ENCODE peak calls at places on chromosomes 5 and 9, in six cellular contexts. One of them, this sample, is unnamed.

GRCh38 chr5:130135506-130135905 is 231.2 kb downstream of the CHSY3 start:
- DNase-seq in adrenal gland: no peak
- DNase-seq in sciatic nerve: no peak
- DNase-seq in T1000: no peak
- DNase-seq in fibroblast of the conjunctiva: peak; percentile 51
- DNase-seq in left ventricle myocardium inferior: no peak
- DNase-seq in this sample: no peak

GRCh38 chr9:98533132-98533531 is 175.6 kb downstream of the GABBR2 start:
- DNase-seq in adrenal gland: no peak
- DNase-seq in sciatic nerve: no peak
- DNase-seq in T1000: no peak
- DNase-seq in fibroblast of the conjunctiva: no peak
- DNase-seq in left ventricle myocardium inferior: no peak
- DNase-seq in this sample: no peak

GRCh38 chr5:120146787-120147186 is 317.3 kb upstream of the PRR16 start:
- DNase-seq in adrenal gland: no peak
- DNase-seq in sciatic nerve: no peak
- DNase-seq in T1000: no peak
- DNase-seq in fibroblast of the conjunctiva: no peak
- DNase-seq in left ventricle myocardium inferior: no peak
- DNase-seq in this sample: no peak

GRCh38 chr5:94856257-94856656 is 237.8 kb downstream of the SLF1 start:
- DNase-seq in adrenal gland: no peak
- DNase-seq in sciatic nerve: no peak
- DNase-seq in T1000: no peak
- DNase-seq in fibroblast of the conjunctiva: no peak
- DNase-seq in left ventricle myocardium inferior: no peak
- DNase-seq in this sample: no peak

GRCh38 chr5:88190106-88190834 is 78.4 kb downstream of the TMEM161B start:
- DNase-seq in adrenal gland: no peak
- DNase-seq in sciatic nerve: no peak
- DNase-seq in T1000: no peak
- DNase-seq in fibroblast of the conjunctiva: no peak
- DNase-seq in left ventricle myocardium inferior: no peak
- DNase-seq in this sample: no peak

GRCh38 chr5:41869150-41869738 is 981 bp downstream of the OXCT1 start:
- DNase-seq in adrenal gland: peak; percentile 41
- DNase-seq in sciatic nerve: peak; percentile 82
- DNase-seq in T1000: no peak
- DNase-seq in fibroblast of the conjunctiva: no peak
- DNase-seq in left ventricle myocardium inferior: peak; percentile 84
- DNase-seq in this sample: peak; percentile 80

GRCh38 chr5:166977916-166978434 is 1313.5 kb upstream of the WWC1 start:
- DNase-seq in adrenal gland: no peak
- DNase-seq in sciatic nerve: no peak
- DNase-seq in T1000: no peak
- DNase-seq in fibroblast of the conjunctiva: no peak
- DNase-seq in left ventricle myocardium inferior: no peak
- DNase-seq in this sample: no peak

GRCh38 chr5:56206126-56206525 is 27.0 kb downstream of the ANKRD55 start:
- DNase-seq in adrenal gland: no peak
- DNase-seq in sciatic nerve: no peak
- DNase-seq in T1000: no peak
- DNase-seq in fibroblast of the conjunctiva: no peak
- DNase-seq in left ventricle myocardium inferior: no peak
- DNase-seq in this sample: no peak

GRCh38 chr5:157361865-157362465 is 96.0 kb downstream of the CYFIP2 start:
- DNase-seq in adrenal gland: no peak
- DNase-seq in sciatic nerve: no peak
- DNase-seq in T1000: no peak
- DNase-seq in fibroblast of the conjunctiva: no peak
- DNase-seq in left ventricle myocardium inferior: peak; percentile 22
- DNase-seq in this sample: no peak

GRCh38 chr5:176803943-176804498 is 6.3 kb upstream of the UNC5A start:
- DNase-seq in adrenal gland: no peak
- DNase-seq in sciatic nerve: no peak
- DNase-seq in T1000: no peak
- DNase-seq in fibroblast of the conjunctiva: no peak
- DNase-seq in left ventricle myocardium inferior: no peak
- DNase-seq in this sample: no peak

GRCh38 chr5:38715671-38716070 is 130.1 kb upstream of the OSMR start:
- DNase-seq in adrenal gland: no peak
- DNase-seq in sciatic nerve: no peak
- DNase-seq in T1000: no peak
- DNase-seq in fibroblast of the conjunctiva: no peak
- DNase-seq in left ventricle myocardium inferior: no peak
- DNase-seq in this sample: no peak

GRCh38 chr9:113796651-113797426 is 79.3 kb upstream of the ZNF618 start:
- DNase-seq in adrenal gland: no peak
- DNase-seq in sciatic nerve: no peak
- DNase-seq in T1000: no peak
- DNase-seq in fibroblast of the conjunctiva: no peak
- DNase-seq in left ventricle myocardium inferior: no peak
- DNase-seq in this sample: no peak

GRCh38 chr5:170809551-170809950 is 26.0 kb downstream of the GABRP start:
- DNase-seq in adrenal gland: peak; percentile 59
- DNase-seq in sciatic nerve: no peak
- DNase-seq in T1000: no peak
- DNase-seq in fibroblast of the conjunctiva: peak; percentile 29
- DNase-seq in left ventricle myocardium inferior: no peak
- DNase-seq in this sample: no peak

GRCh38 chr9:75891277-75892167 is 1.0 kb downstream of the PCSK5 start:
- DNase-seq in adrenal gland: peak; percentile 46
- DNase-seq in sciatic nerve: peak; percentile 73
- DNase-seq in T1000: no peak
- DNase-seq in fibroblast of the conjunctiva: peak; percentile 6
- DNase-seq in left ventricle myocardium inferior: peak; percentile 25
- DNase-seq in this sample: peak; percentile 72

GRCh38 chr5:115170128-115170923 is 618 bp upstream of the TRIM36 start:
- DNase-seq in adrenal gland: no peak
- DNase-seq in sciatic nerve: no peak
- DNase-seq in T1000: no peak
- DNase-seq in fibroblast of the conjunctiva: no peak
- DNase-seq in left ventricle myocardium inferior: no peak
- DNase-seq in this sample: no peak

GRCh38 chr9:5112109-5112592 is 73.3 kb downstream of the INSL6 start:
- DNase-seq in adrenal gland: no peak
- DNase-seq in sciatic nerve: no peak
- DNase-seq in T1000: no peak
- DNase-seq in fibroblast of the conjunctiva: no peak
- DNase-seq in left ventricle myocardium inferior: no peak
- DNase-seq in this sample: no peak

GRCh38 chr9:113544001-113544340 is 80.4 kb downstream of the RGS3 start:
- DNase-seq in adrenal gland: no peak
- DNase-seq in sciatic nerve: no peak
- DNase-seq in T1000: no peak
- DNase-seq in fibroblast of the conjunctiva: no peak
- DNase-seq in left ventricle myocardium inferior: no peak
- DNase-seq in this sample: no peak

GRCh38 chr9:70506159-70506558 is 91.7 kb upstream of the KLF9 start:
- DNase-seq in adrenal gland: no peak
- DNase-seq in sciatic nerve: no peak
- DNase-seq in T1000: no peak
- DNase-seq in fibroblast of the conjunctiva: no peak
- DNase-seq in left ventricle myocardium inferior: no peak
- DNase-seq in this sample: no peak

GRCh38 chr9:88390371-88390990 is 2.2 kb downstream of the SPIN1 start:
- DNase-seq in adrenal gland: no peak
- DNase-seq in sciatic nerve: no peak
- DNase-seq in T1000: no peak
- DNase-seq in fibroblast of the conjunctiva: no peak
- DNase-seq in left ventricle myocardium inferior: no peak
- DNase-seq in this sample: no peak

GRCh38 chr5:51395666-51396356 is 12.6 kb downstream of the ISL1 start:
- DNase-seq in adrenal gland: no peak
- DNase-seq in sciatic nerve: no peak
- DNase-seq in T1000: no peak
- DNase-seq in fibroblast of the conjunctiva: no peak
- DNase-seq in left ventricle myocardium inferior: no peak
- DNase-seq in this sample: no peak

GRCh38 chr9:133163559-133164208 is at the start of gene GBGT1:
- DNase-seq in adrenal gland: peak; percentile 70
- DNase-seq in sciatic nerve: peak; percentile 84
- DNase-seq in T1000: no peak
- DNase-seq in fibroblast of the conjunctiva: no peak
- DNase-seq in left ventricle myocardium inferior: peak; percentile 84
- DNase-seq in this sample: peak; percentile 80